ENCODE peak calls at places on chromosomes 4 and X, in six cellular contexts. One of them, this sample, is unnamed. For H3K9me3, the result is how much of the 10 kb centered on the place peaks cover.

GRCh38 chr4:47061435-47061834 is 30.1 kb downstream of the GABRB1 start:
- DNase-seq in Panc1: no peak
- DNase-seq in lower lobe of right lung: no peak
- DNase-seq in OCI-LY7: no peak
- DNase-seq in HCT116: no peak
- DNase-seq in CD8-positive, alpha-beta T cell: no peak
- DNase-seq in this sample: no peak

GRCh38 chr4:4470208-4470607 is 71.6 kb downstream of the STX18 start:
- DNase-seq in Panc1: no peak
- DNase-seq in lower lobe of right lung: no peak
- DNase-seq in OCI-LY7: no peak
- DNase-seq in HCT116: no peak
- DNase-seq in CD8-positive, alpha-beta T cell: no peak
- DNase-seq in this sample: no peak

GRCh38 chr4:106395582-106395981 is 27.0 kb upstream of the GIMD1 start:
- DNase-seq in Panc1: no peak
- DNase-seq in lower lobe of right lung: no peak
- DNase-seq in OCI-LY7: no peak
- DNase-seq in HCT116: no peak
- DNase-seq in CD8-positive, alpha-beta T cell: no peak
- DNase-seq in this sample: no peak

GRCh38 chrX:150036181-150036580 is 97.9 kb upstream of the EOLA2 start:
- DNase-seq in Panc1: no peak
- DNase-seq in lower lobe of right lung: no peak
- DNase-seq in OCI-LY7: no peak
- DNase-seq in HCT116: no peak
- DNase-seq in CD8-positive, alpha-beta T cell: no peak
- DNase-seq in this sample: no peak

GRCh38 chr4:41389356-41389755 is 132.6 kb downstream of the UCHL1 start:
- DNase-seq in Panc1: no peak
- DNase-seq in lower lobe of right lung: no peak
- DNase-seq in OCI-LY7: no peak
- DNase-seq in HCT116: no peak
- DNase-seq in CD8-positive, alpha-beta T cell: no peak
- DNase-seq in this sample: no peak

GRCh38 chr4:76677571-76678326 is 220.2 kb downstream of the SOWAHB start:
- DNase-seq in Panc1: no peak
- DNase-seq in lower lobe of right lung: no peak
- DNase-seq in OCI-LY7: no peak
- DNase-seq in HCT116: no peak
- DNase-seq in CD8-positive, alpha-beta T cell: no peak
- DNase-seq in this sample: no peak

GRCh38 chr4:70531981-70532380 is 13.6 kb downstream of the AMTN start:
- DNase-seq in Panc1: no peak
- DNase-seq in lower lobe of right lung: no peak
- DNase-seq in OCI-LY7: peak
- DNase-seq in HCT116: peak
- DNase-seq in CD8-positive, alpha-beta T cell: no peak
- DNase-seq in this sample: no peak

GRCh38 chr4:155666701-155667537 is at the start of gene GUCY1A1:
- DNase-seq in Panc1: no peak
- DNase-seq in lower lobe of right lung: peak
- DNase-seq in OCI-LY7: no peak
- DNase-seq in HCT116: no peak
- DNase-seq in CD8-positive, alpha-beta T cell: no peak
- DNase-seq in this sample: no peak

GRCh38 chrX:31483336-31483735 is 411.5 kb upstream of the FTHL17 start:
- DNase-seq in Panc1: no peak
- DNase-seq in lower lobe of right lung: no peak
- DNase-seq in OCI-LY7: no peak
- DNase-seq in HCT116: no peak
- DNase-seq in CD8-positive, alpha-beta T cell: no peak
- DNase-seq in this sample: no peak

GRCh38 chr4:7411491-7411890 is 23.2 kb downstream of the PSAPL1 start:
- DNase-seq in Panc1: no peak
- DNase-seq in lower lobe of right lung: no peak
- DNase-seq in OCI-LY7: no peak
- DNase-seq in HCT116: no peak
- DNase-seq in CD8-positive, alpha-beta T cell: no peak
- DNase-seq in this sample: no peak

GRCh38 chr4:82201303-82201702 is 172.5 kb downstream of the HNRNPD start:
- DNase-seq in Panc1: no peak
- DNase-seq in lower lobe of right lung: peak
- DNase-seq in OCI-LY7: no peak
- DNase-seq in HCT116: no peak
- DNase-seq in CD8-positive, alpha-beta T cell: no peak
- DNase-seq in this sample: no peak

GRCh38 chr4:108110450-108110849 is 58.3 kb downstream of the LEF1 start:
- DNase-seq in Panc1: no peak
- DNase-seq in lower lobe of right lung: no peak
- DNase-seq in OCI-LY7: no peak
- DNase-seq in HCT116: no peak
- DNase-seq in CD8-positive, alpha-beta T cell: peak
- DNase-seq in this sample: no peak

GRCh38 chrX:155048997-155049619 is 21.8 kb downstream of the CMC4 start:
- DNase-seq in Panc1: no peak
- DNase-seq in lower lobe of right lung: no peak
- DNase-seq in OCI-LY7: peak
- DNase-seq in HCT116: no peak
- DNase-seq in CD8-positive, alpha-beta T cell: peak
- DNase-seq in this sample: peak

DNA sequence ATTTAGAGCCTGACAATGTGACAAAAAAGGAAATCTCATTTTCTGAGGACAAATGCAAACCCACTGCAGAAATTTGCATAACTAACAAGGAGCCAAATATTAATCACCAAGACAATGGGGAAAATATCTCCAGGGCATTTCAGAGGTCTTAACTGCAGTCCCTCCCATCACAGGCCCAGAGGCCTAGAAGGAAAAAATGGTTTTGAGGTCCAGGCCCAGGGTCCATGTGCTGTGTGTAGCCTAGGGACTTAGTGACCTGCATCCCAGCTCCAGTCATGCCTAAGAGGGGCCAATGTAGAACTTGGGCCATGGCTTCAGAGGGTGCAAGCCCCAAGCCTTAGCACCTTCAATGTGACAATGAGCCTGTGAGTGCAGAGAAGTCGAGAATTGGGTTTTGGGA is 44.2 kb downstream of the P2RY10 start:
- DNase-seq in Panc1: no peak
- DNase-seq in lower lobe of right lung: no peak
- DNase-seq in OCI-LY7: no peak
- DNase-seq in HCT116: no peak
- DNase-seq in CD8-positive, alpha-beta T cell: no peak
- DNase-seq in this sample: no peak
- H3K9me3 ChIP-seq in Panc1: under half
- H3K9me3 ChIP-seq in lower lobe of right lung: under half
- H3K9me3 ChIP-seq in OCI-LY7: under half
- H3K9me3 ChIP-seq in HCT116: under half
- H3K9me3 ChIP-seq in CD8-positive, alpha-beta T cell: under half
- H3K9me3 ChIP-seq in this sample: under half

GRCh38 chr4:114558446-114559020 is 40.1 kb upstream of the UGT8 start:
- DNase-seq in Panc1: no peak
- DNase-seq in lower lobe of right lung: no peak
- DNase-seq in OCI-LY7: peak
- DNase-seq in HCT116: peak
- DNase-seq in CD8-positive, alpha-beta T cell: no peak
- DNase-seq in this sample: no peak
- H3K9me3 ChIP-seq in Panc1: under half
- H3K9me3 ChIP-seq in lower lobe of right lung: under half
- H3K9me3 ChIP-seq in OCI-LY7: under half
- H3K9me3 ChIP-seq in HCT116: under half
- H3K9me3 ChIP-seq in CD8-positive, alpha-beta T cell: under half
- H3K9me3 ChIP-seq in this sample: under half

GRCh38 chr4:114151-114550 is 10.2 kb upstream of the ZNF718 start:
- DNase-seq in Panc1: no peak
- DNase-seq in lower lobe of right lung: no peak
- DNase-seq in OCI-LY7: no peak
- DNase-seq in HCT116: no peak
- DNase-seq in CD8-positive, alpha-beta T cell: no peak
- DNase-seq in this sample: no peak
- H3K9me3 ChIP-seq in Panc1: under half
- H3K9me3 ChIP-seq in lower lobe of right lung: under half
- H3K9me3 ChIP-seq in OCI-LY7: under half
- H3K9me3 ChIP-seq in HCT116: under half
- H3K9me3 ChIP-seq in CD8-positive, alpha-beta T cell: under half
- H3K9me3 ChIP-seq in this sample: under half

GRCh38 chrX:73851014-73852009 is 288.3 kb downstream of the CHIC1 start:
- DNase-seq in Panc1: no peak
- DNase-seq in lower lobe of right lung: no peak
- DNase-seq in OCI-LY7: no peak
- DNase-seq in HCT116: no peak
- DNase-seq in CD8-positive, alpha-beta T cell: no peak
- DNase-seq in this sample: no peak

GRCh38 chrX:73849054-73849453 is 286.1 kb downstream of the CHIC1 start:
- DNase-seq in Panc1: no peak
- DNase-seq in lower lobe of right lung: no peak
- DNase-seq in OCI-LY7: no peak
- DNase-seq in HCT116: no peak
- DNase-seq in CD8-positive, alpha-beta T cell: no peak
- DNase-seq in this sample: no peak

GRCh38 chrX:73850124-73851013 is 287.4 kb downstream of the CHIC1 start:
- DNase-seq in Panc1: no peak
- DNase-seq in lower lobe of right lung: no peak
- DNase-seq in OCI-LY7: no peak
- DNase-seq in HCT116: peak
- DNase-seq in CD8-positive, alpha-beta T cell: no peak
- DNase-seq in this sample: no peak

GRCh38 chrX:73852022-73852421 is 289.0 kb downstream of the CHIC1 start:
- DNase-seq in Panc1: no peak
- DNase-seq in lower lobe of right lung: no peak
- DNase-seq in OCI-LY7: no peak
- DNase-seq in HCT116: no peak
- DNase-seq in CD8-positive, alpha-beta T cell: no peak
- DNase-seq in this sample: no peak

GRCh38 chrX:73847991-73848390 is 285.0 kb downstream of the CHIC1 start:
- DNase-seq in Panc1: no peak
- DNase-seq in lower lobe of right lung: no peak
- DNase-seq in OCI-LY7: no peak
- DNase-seq in HCT116: no peak
- DNase-seq in CD8-positive, alpha-beta T cell: no peak
- DNase-seq in this sample: no peak
- H3K9me3 ChIP-seq in Panc1: under half
- H3K9me3 ChIP-seq in lower lobe of right lung: under half
- H3K9me3 ChIP-seq in OCI-LY7: under half
- H3K9me3 ChIP-seq in HCT116: under half
- H3K9me3 ChIP-seq in CD8-positive, alpha-beta T cell: under half
- H3K9me3 ChIP-seq in this sample: under half

GRCh38 chrX:136061302-136061701 is 76.1 kb downstream of the SLC9A6 start:
- DNase-seq in Panc1: no peak
- DNase-seq in lower lobe of right lung: no peak
- DNase-seq in OCI-LY7: no peak
- DNase-seq in HCT116: no peak
- DNase-seq in CD8-positive, alpha-beta T cell: no peak
- DNase-seq in this sample: no peak

GRCh38 chrX:136064661-136065043 is 79.4 kb downstream of the SLC9A6 start:
- DNase-seq in Panc1: no peak
- DNase-seq in lower lobe of right lung: no peak
- DNase-seq in OCI-LY7: no peak
- DNase-seq in HCT116: no peak
- DNase-seq in CD8-positive, alpha-beta T cell: no peak
- DNase-seq in this sample: no peak

GRCh38 chrX:136065044-136065671 is 79.9 kb downstream of the SLC9A6 start:
- DNase-seq in Panc1: no peak
- DNase-seq in lower lobe of right lung: peak
- DNase-seq in OCI-LY7: no peak
- DNase-seq in HCT116: no peak
- DNase-seq in CD8-positive, alpha-beta T cell: peak
- DNase-seq in this sample: no peak

GRCh38 chrX:136067097-136067496 is 80.2 kb upstream of the FHL1 start:
- DNase-seq in Panc1: no peak
- DNase-seq in lower lobe of right lung: no peak
- DNase-seq in OCI-LY7: no peak
- DNase-seq in HCT116: no peak
- DNase-seq in CD8-positive, alpha-beta T cell: no peak
- DNase-seq in this sample: no peak

DNA sequence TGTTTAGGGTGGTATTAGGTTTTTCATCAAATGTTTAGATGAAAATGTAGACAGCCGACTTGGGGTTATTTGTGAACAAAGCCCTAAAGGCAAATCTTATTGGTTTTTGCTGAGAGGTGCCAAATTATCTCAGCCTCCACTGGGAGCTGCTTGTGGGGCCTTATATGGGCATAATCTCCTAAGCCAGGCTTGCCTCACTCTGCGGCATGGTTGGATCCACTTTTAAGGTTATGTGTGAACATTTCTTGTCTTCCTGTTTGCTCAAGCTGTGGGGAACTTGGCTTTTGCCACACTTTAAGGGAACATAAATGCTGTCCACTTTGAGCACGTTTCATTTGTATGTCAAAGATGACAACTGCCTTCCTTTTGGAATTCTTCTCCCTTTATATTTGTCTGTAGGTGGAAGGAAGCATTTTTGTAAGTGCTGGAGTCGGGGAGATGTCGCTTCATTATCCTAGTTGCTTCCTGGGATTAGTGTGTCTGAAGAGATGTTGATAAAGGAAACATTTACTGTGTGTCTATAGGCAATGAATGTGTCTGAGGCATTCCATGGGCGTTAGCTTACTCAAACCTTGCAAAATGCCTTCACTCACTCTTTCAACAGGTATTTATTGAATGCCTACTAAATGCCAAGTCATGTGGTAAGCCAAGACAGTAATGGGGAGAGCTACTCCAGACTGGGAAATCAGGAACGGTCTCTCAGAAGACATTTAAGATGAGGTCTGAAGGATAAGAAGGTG is 78.3 kb downstream of the SLC9A6 start:
- DNase-seq in Panc1: no peak
- DNase-seq in lower lobe of right lung: peak
- DNase-seq in OCI-LY7: no peak
- DNase-seq in HCT116: no peak
- DNase-seq in CD8-positive, alpha-beta T cell: no peak
- DNase-seq in this sample: no peak
- H3K9me3 ChIP-seq in Panc1: under half
- H3K9me3 ChIP-seq in lower lobe of right lung: under half
- H3K9me3 ChIP-seq in OCI-LY7: under half
- H3K9me3 ChIP-seq in HCT116: under half
- H3K9me3 ChIP-seq in CD8-positive, alpha-beta T cell: under half
- H3K9me3 ChIP-seq in this sample: under half

This sample was measured in T-helper 17 cell.